ENCODE peak calls at places on chromosomes 11 and 22, in seven cellular contexts. Z is GM06990, E is HEK293T, F is Right ventricle myocardium superior, T is NCI-H345, M is GM23248, C is psoas muscle. A is an unnamed sample.

GRCh38 chr22:20087319-20088262 is 7.5 kb downstream of the DGCR8 start:
- DNase-seq in F (peak), M (no peak), T (no peak), E (no peak), Z (no peak), C (no peak), A (no peak)

GRCh38 chr11:70210516-70210915 is 7.4 kb downstream of the FADD start:
- DNase-seq in Z (no peak), F (no peak), C (no peak), E (no peak), M (peak), T (no peak), A (no peak)

GRCh38 chr22:31160328-31160978 is 471 bp downstream of the RNF185 start:
- DNase-seq in M (peak), Z (no peak), T (no peak), C (no peak), F (no peak), E (peak), A (no peak)

GRCh38 chr11:34585870-34586654 is 34.8 kb upstream of the EHF start:
- DNase-seq in F (no peak), M (peak), T (peak), E (peak), C (no peak), Z (peak), A (no peak)

GRCh38 chr11:78886616-78887015 is 312.0 kb upstream of the NARS2 start:
- DNase-seq in E (no peak), Z (no peak), C (no peak), M (no peak), T (no peak), F (no peak), A (no peak)

GRCh38 chr22:44883011-44883421 is 126.8 kb downstream of the PHF21B start:
- DNase-seq in E (no peak), Z (no peak), F (no peak), T (no peak), M (no peak), C (peak), A (no peak)

GRCh38 chr11:11782532-11783110 is 59.2 kb upstream of the USP47 start:
- DNase-seq in Z (no peak), T (peak), C (no peak), E (no peak), M (no peak), F (no peak), A (no peak)

GRCh38 chr11:3221408-3222002 is 2.9 kb upstream of the MRGPRG start:
- DNase-seq in M (peak), Z (no peak), T (no peak), E (no peak), F (peak), C (no peak), A (no peak)

GRCh38 chr11:75911459-75911858 is 96.4 kb downstream of the UVRAG start:
- DNase-seq in E (no peak), M (no peak), F (no peak), C (no peak), Z (no peak), T (no peak), A (no peak)

GRCh38 chr11:64285885-64286800 is 495 bp downstream of the GPR137 start:
- DNase-seq in F (no peak), T (peak), C (peak), Z (peak), M (peak), E (no peak), A (no peak)

GRCh38 chr22:47027766-47028165 is 265.3 kb downstream of the TBC1D22A start:
- DNase-seq in F (peak), T (no peak), M (no peak), Z (no peak), C (no peak), E (no peak), A (no peak)

GRCh38 chr22:41352058-41352457 is 29.7 kb upstream of the TEF start:
- DNase-seq in C (no peak), E (no peak), T (no peak), F (no peak), M (peak), Z (no peak), A (no peak)

GRCh38 chr11:13098067-13098466 is 89.0 kb downstream of the RASSF10 start:
- DNase-seq in E (no peak), T (peak), F (no peak), M (peak), C (no peak), Z (no peak), A (peak)

GRCh38 chr22:49237703-49238102 is 590.0 kb downstream of the BRD1 start:
- DNase-seq in C (no peak), M (no peak), F (no peak), Z (no peak), T (no peak), E (no peak), A (no peak)

GRCh38 chr11:65794570-65795510 is 8.0 kb downstream of the OVOL1 start:
- DNase-seq in E (no peak), C (no peak), T (no peak), Z (no peak), F (no peak), M (no peak), A (no peak)

GRCh38 chr11:74138572-74138971 is 32.2 kb downstream of the C2CD3 start:
- DNase-seq in E (no peak), Z (no peak), F (no peak), C (no peak), M (peak), T (no peak), A (no peak)

GRCh38 chr11:69416123-69416475 is 65.4 kb upstream of the LINC01488 start:
- DNase-seq in E (no peak), C (no peak), F (no peak), M (no peak), Z (no peak), T (no peak), A (no peak)

GRCh38 chr22:27045103-27045940 is 387.9 kb downstream of the MIAT start:
- DNase-seq in M (peak), E (no peak), C (no peak), T (peak), F (no peak), Z (no peak), A (no peak)

GRCh38 chr11:20399498-20399897 is 12.0 kb downstream of the PRMT3 start:
- DNase-seq in M (no peak), F (no peak), C (no peak), T (no peak), Z (no peak), E (no peak), A (no peak)

GRCh38 chr11:43503417-43503816 is 144.7 kb downstream of the TTC17 start:
- DNase-seq in E (no peak), C (no peak), Z (no peak), F (no peak), M (peak), T (no peak), A (no peak)

GRCh38 chr22:39612811-39613548 is 42.4 kb downstream of the CACNA1I start:
- DNase-seq in F (no peak), E (no peak), T (no peak), C (no peak), Z (no peak), M (no peak), A (no peak)

GRCh38 chr22:37749831-37750595 is 53.2 kb downstream of the TRIOBP start:
- DNase-seq in Z (no peak), C (no peak), E (no peak), F (peak), M (peak), T (no peak), A (no peak)